ENCODE peak calls at places on chromosomes 16 and 17, in five cellular contexts. O is GM12878, I is sigmoid colon, P is prostate gland, N is transverse colon. D is an unnamed sample.

GRCh38 chr16:89910717-89911354 is 7.8 kb upstream of the MC1R start:
- DNase-seq in O (no peak), I (no peak), P (no peak), N (no peak), D (no peak)

GRCh38 chr17:6473128-6473767 is 29.0 kb downstream of the PIMREG start:
- DNase-seq in O (no peak), I (peak; percentile 83), P (peak; percentile 70), N (peak; percentile 83), D (peak; percentile 33)

GRCh38 chr16:6682142-6682811 is 650.4 kb upstream of the RBFOX1 start:
- DNase-seq in O (no peak), I (no peak), P (no peak), N (peak; percentile 26), D (no peak)

GRCh38 chr16:77898671-77899211 is 110.4 kb downstream of the VAT1L start:
- DNase-seq in O (no peak), I (no peak), P (no peak), N (no peak), D (no peak)

GRCh38 chr17:38960402-38960801 is 6.8 kb downstream of the FBXO47 start:
- DNase-seq in O (no peak), I (no peak), P (no peak), N (no peak), D (no peak)

GRCh38 chr17:4945176-4945943 is 3.0 kb downstream of the PFN1 start:
- DNase-seq in O (peak; percentile 65), I (peak; percentile 93), P (peak; percentile 47), N (peak; percentile 88), D (peak; percentile 72)

GRCh38 chr17:60229189-60229802 is 79.5 kb downstream of the CA4 start:
- DNase-seq in O (no peak), I (no peak), P (no peak), N (no peak), D (no peak)

GRCh38 chr17:31095239-31096105 is 695 bp downstream of the NF1 start:
- DNase-seq in O (no peak), I (peak; percentile 83), P (peak; percentile 33), N (peak; percentile 57), D (peak; percentile 48)

GRCh38 chr16:2483160-2483559 is 8.2 kb downstream of the TBC1D24 start:
- DNase-seq in O (no peak), I (no peak), P (no peak), N (no peak), D (no peak)

GRCh38 chr17:34413443-34414076 is 50.5 kb upstream of the CCL1 start:
- DNase-seq in O (no peak), I (no peak), P (no peak), N (no peak), D (no peak)

GRCh38 chr16:23062524-23062923 is 86.7 kb downstream of the USP31 start:
- DNase-seq in O (no peak), I (no peak), P (no peak), N (no peak), D (no peak)
- TF ChIP-seq POLR2A in O (no peak), I (no peak), P (no peak), N (no peak), D (no peak)

GRCh38 chr17:57544834-57545463 is 200.2 kb downstream of the CCDC182 start:
- DNase-seq in O (no peak), I (no peak), P (no peak), N (no peak), D (no peak)
- H3K4me1 ChIP-seq in O (peaks cover 21% of the 10 kb centered on the region), I (no peaks in the 10 kb centered on the region), P (peaks cover 2% of the 10 kb centered on the region), N (no peaks in the 10 kb centered on the region), D (no peaks in the 10 kb centered on the region)

GRCh38 chr17:2396568-2397246 is 4.2 kb downstream of the MNT start:
- DNase-seq in O (peak; percentile 68), I (peak; percentile 99), P (peak; percentile 93), N (peak; percentile 93), D (peak; percentile 89)
- TF ChIP-seq POLR2AphosphoS5 in O (no peak), I (peak; percentile 85), P (peak; percentile 96), N (peak; percentile 81), D (peak; percentile 74)

GRCh38 chr17:75950850-75951554 is 10.2 kb upstream of the FBF1 start:
- DNase-seq in O (no peak), I (no peak), P (no peak), N (no peak), D (no peak)
- TF ChIP-seq POLR2A in O (no peak), I (no peak), P (no peak), N (no peak), D (no peak)

DNA sequence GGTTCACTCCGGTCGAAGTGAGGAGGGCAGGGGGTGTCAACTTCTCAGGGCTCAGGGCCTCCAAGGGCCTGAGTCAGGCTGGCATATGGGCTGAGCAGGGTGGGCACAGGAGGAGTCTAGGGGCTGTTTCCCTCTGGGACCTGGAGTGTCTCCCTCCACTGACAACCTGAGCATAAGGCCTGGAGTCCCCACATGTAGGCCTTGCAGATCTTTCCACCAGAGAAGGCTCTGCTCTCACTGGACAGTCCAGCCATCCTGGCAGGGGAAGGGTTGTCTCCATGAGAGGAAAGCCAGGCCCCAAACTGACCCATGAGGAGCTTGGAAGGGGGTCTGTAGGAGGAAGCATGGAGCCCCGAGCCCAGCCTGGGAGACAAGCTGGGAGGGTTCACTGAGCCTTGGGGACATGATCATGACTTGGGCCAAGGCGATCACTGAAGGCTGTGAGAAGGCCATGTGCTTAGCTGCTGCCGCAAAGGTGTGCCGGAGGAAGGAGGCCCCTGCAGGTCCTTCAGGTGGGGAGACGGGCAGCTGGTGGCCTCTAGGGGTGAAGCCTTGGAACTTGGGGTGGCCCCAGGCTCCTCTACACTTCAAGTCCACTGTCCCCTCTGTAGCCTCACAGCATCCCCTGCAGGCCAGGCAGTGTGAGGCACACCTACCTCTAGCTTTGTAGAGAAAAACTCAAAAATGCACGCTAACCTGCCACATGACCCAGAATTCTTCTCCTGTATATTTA is 9.9 kb downstream of the CMTM2 start:
- DNase-seq in O (no peak), I (peak; percentile 71), P (no peak), N (peak; percentile 56), D (no peak)
- H3K4me1 ChIP-seq in O (no peaks in the 10 kb centered on the region), I (no peaks in the 10 kb centered on the region), P (no peaks in the 10 kb centered on the region), N (no peaks in the 10 kb centered on the region), D (no peaks in the 10 kb centered on the region)

GRCh38 chr16:67571981-67572431 is 9.7 kb downstream of the CTCF start:
- DNase-seq in O (no peak), I (no peak), P (no peak), N (no peak), D (no peak)
- TF ChIP-seq POLR2AphosphoS5 in O (no peak), I (no peak), P (no peak), N (no peak), D (no peak)

DNA sequence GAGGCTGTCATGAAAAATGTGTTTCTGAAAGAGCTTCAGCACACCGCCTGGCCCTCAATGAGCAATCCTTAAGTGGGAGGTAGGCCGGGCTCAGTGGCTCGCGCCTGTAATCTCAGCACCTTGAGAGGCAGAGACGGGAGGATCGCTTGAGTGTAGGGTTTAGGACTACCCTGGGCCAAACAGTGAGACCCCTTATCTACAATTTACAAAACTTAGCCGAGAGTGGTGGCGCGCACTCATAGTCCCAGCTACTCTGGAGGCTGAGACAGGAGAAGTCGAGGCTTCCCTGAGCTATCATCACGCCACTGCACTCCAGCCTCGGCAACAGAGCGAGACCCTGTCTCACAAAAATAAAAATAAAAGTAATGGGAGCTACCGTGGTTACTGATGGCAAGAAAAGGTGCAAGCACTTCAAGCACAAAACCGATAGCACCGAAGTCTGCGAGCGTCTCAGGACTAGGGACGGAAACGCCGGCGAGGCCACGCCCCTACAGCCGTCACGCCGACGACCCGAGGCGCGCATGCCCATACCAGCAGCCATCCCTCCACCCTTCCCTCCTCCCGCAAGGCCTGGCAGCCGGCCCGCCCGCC is 622 bp downstream of the THUMPD1 start:
- DNase-seq in O (peak; percentile 53), I (peak; percentile 96), P (peak; percentile 92), N (peak; percentile 94), D (peak; percentile 89)
- TF ChIP-seq POLR2A in O (no peak), I (peak; percentile 67), P (peak; percentile 44), N (no peak), D (no peak)

DNA sequence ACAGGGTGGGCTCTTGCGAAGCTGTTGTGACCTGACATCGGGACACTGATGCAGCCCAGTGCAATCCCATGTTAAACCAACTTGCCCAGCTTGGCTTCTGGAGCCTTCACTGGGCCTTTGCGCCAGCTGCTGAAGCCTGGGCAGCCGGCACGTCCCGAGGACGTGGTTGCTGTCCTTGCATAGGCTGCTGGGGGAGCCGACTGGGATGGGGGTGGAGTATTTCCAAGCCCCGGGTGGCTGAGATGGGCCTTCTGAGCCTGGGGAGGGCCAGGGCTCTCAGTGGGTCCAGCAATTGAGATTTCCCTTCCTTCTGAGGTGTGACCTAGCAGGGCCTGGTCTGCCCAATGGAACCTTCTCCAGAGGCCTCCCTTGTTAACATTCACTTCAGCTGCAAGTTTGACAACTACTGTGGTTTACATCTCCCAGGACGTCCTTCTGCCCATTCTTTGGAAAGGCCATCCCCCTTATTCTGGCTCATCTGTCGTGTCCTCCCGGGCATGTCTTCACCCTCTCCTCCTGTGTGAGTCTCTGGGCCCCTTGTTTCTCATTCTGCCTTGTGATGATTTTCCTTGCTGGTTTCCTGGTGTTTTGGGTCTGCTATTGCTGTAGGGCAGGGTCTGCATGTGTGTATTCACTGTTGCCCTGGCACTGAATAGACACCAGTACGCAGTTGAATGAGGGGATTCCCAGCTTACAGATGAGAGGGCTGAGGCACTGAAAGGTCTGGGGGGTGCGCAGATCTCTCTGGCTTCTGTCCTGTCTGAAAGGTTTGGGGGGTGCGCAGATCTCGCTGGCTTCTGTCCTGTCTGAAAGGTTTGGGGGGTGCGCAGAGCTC is 34.4 kb downstream of the HAPSTR1 start:
- DNase-seq in O (no peak), I (peak; percentile 38), P (no peak), N (no peak), D (no peak)
- H3K4me1 ChIP-seq in O (peaks cover 32% of the 10 kb centered on the region), I (no peaks in the 10 kb centered on the region), P (no peaks in the 10 kb centered on the region), N (peaks cover 26% of the 10 kb centered on the region), D (peaks cover 7% of the 10 kb centered on the region)

D was measured in breast epithelium.